ENCODE peak calls at places on chromosomes 1 and 21, in six cellular contexts. G is IMR-90, T is neuronal stem cell, L is H9, X is H1, K is trophoblast cell. S is an unnamed sample.

GRCh38 chr1:42456754-42457089 is 379 bp downstream of the PPCS start:
- DNase-seq in G (peak; percentile 50), L (peak; percentile 70), T (no peak), X (no peak), K (peak; percentile 79), S (peak; percentile 75)

GRCh38 chr1:21586222-21586621 is 77.0 kb downstream of the ALPL start:
- DNase-seq in L (no peak), K (no peak), X (no peak), G (no peak), T (no peak), S (no peak)

GRCh38 chr1:52296345-52296744 is 69.7 kb downstream of the CC2D1B start:
- DNase-seq in G (peak; percentile 68), K (peak; percentile 65), T (peak; percentile 39), L (no peak), X (no peak), S (peak; percentile 68)

GRCh38 chr1:107277022-107277421 is 136.2 kb downstream of the NTNG1 start:
- DNase-seq in G (peak; percentile 36), X (peak; percentile 54), K (peak; percentile 72), L (peak; percentile 64), T (peak; percentile 37), S (peak; percentile 45)

GRCh38 chr1:54699936-54700525 is 15.6 kb upstream of the TTC4 start:
- DNase-seq in G (no peak), X (no peak), T (no peak), L (no peak), K (no peak), S (no peak)

GRCh38 chr1:180941518-180942275 is 29.0 kb downstream of the KIAA1614 start:
- DNase-seq in T (no peak), K (no peak), X (no peak), G (no peak), L (no peak), S (no peak)

GRCh38 chr1:55987491-55988255 is 591.7 kb downstream of the PLPP3 start:
- DNase-seq in G (no peak), L (no peak), K (no peak), X (no peak), T (no peak), S (no peak)

GRCh38 chr1:196178083-196178635 is 430.1 kb downstream of the KCNT2 start:
- DNase-seq in T (no peak), G (peak; percentile 79), X (no peak), K (peak; percentile 61), L (no peak), S (peak; percentile 98)

GRCh38 chr1:43545686-43546387 is 15.2 kb downstream of the PTPRF start:
- DNase-seq in K (peak; percentile 84), X (peak; percentile 97), L (peak; percentile 97), T (peak; percentile 89), G (no peak), S (peak; percentile 62)

GRCh38 chr1:209534496-209535250 is 48.8 kb upstream of the CAMK1G start:
- DNase-seq in K (no peak), L (peak; percentile 44), G (no peak), T (no peak), X (no peak), S (no peak)

GRCh38 chr21:41189147-41189538 is 21.2 kb downstream of the BACE2 start:
- DNase-seq in K (no peak), G (no peak), X (no peak), L (no peak), T (no peak), S (no peak)

GRCh38 chr21:42929969-42930368 is 4.5 kb upstream of the ERVH48-1 start:
- DNase-seq in K (no peak), T (no peak), G (no peak), X (no peak), L (no peak), S (no peak)

GRCh38 chr1:59903136-59903754 is 23.3 kb downstream of the CYP2J2 start:
- DNase-seq in L (peak; percentile 42), K (peak; percentile 47), G (no peak), X (peak; percentile 52), T (peak; percentile 12), S (peak; percentile 22)

GRCh38 chr21:38351961-38352521 is 95.2 kb downstream of the KCNJ15 start:
- DNase-seq in T (no peak), K (peak; percentile 25), X (no peak), L (no peak), G (peak; percentile 90), S (peak; percentile 79)

GRCh38 chr1:232142403-232143314 is 487.3 kb downstream of the SIPA1L2 start:
- DNase-seq in G (peak; percentile 82), T (no peak), X (no peak), L (no peak), K (peak; percentile 6), S (peak; percentile 32)

DNA sequence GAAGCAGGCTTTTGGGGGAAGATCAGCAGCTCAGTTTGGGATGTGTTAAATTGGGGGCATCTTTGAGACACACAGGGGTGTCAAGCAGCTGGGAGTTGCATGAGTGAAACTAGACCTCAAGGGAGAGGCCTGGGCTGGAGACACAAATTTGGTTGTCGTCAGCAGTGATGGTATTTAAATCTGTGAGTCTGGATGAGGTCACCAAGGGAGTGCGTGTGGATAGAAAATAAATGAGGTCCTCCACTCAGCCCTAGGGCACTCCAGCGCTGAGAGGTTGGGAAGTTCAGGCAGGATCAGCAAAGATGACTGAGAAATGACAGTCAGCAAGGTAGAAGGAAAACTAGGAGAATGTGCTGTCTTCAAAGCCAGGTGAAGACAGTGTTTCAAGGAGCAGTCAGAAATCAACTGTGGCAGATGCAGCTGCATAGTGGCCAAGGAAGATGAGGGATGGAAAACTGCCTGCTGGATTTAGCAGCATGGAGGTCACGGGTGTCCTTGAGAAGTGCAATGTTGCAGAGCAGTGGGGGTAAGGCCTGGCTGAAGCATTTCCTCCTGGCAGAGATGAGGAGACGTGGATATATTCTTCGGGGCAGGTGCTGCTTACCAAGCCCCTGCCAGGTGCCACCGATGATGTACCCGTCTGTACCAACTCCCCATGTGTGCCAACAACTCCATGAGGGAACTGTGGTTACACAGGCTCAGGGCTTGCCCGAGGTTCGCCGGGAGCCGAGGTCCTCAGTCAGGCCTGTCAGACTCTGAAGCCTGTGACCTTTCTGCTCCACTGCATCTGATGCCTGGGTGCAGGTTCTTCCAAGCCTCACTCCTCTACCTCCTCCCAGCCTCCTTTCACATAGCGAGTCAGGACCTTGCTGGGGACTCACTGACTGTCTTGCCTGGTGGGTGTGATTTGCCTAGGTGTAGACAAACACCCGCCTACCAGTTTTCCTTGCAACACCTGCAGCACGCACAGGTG is 11.3 kb downstream of the MAP7D1 start:
- DNase-seq in K (no peak), X (no peak), T (no peak), L (no peak), G (peak; percentile 79), S (peak; percentile 72)
- H4K91ac ChIP-seq in K (no peak overlapping the region), X (no peak overlapping the region), T (no peak overlapping the region), L (no peak overlapping the region), G (no peak overlapping the region), S (no peak overlapping the region)

GRCh38 chr1:1347026-1347595 is 2.1 kb downstream of the DVL1 start:
- DNase-seq in X (no peak), L (no peak), K (no peak), G (no peak), T (no peak), S (no peak)
- H3K4me1 ChIP-seq in X (peaks cover 24% of the 10 kb centered on the region), L (no peaks in the 10 kb centered on the region), K (peaks cover 17% of the 10 kb centered on the region), G (peaks cover 37% of the 10 kb centered on the region), T (peaks cover 19% of the 10 kb centered on the region), S (peaks cover 70% of the 10 kb centered on the region)

GRCh38 chr1:61100578-61100977 is 18.2 kb downstream of the NFIA start:
- DNase-seq in X (no peak), T (no peak), L (no peak), K (no peak), G (no peak), S (no peak)
- H4K91ac ChIP-seq in X (no peak overlapping the region), T (no peak overlapping the region), L (no peak overlapping the region), K (no peak overlapping the region), G (no peak overlapping the region), S (no peak overlapping the region)

GRCh38 chr1:203519053-203519770 is 25.3 kb downstream of the OPTC start:
- DNase-seq in K (peak; percentile 85), X (no peak), G (no peak), T (no peak), L (peak; percentile 94), S (no peak)
- H3K4me1 ChIP-seq in K (peaks cover 57% of the 10 kb centered on the region), X (peaks cover 60% of the 10 kb centered on the region), G (peaks cover 15% of the 10 kb centered on the region), T (peaks cover 42% of the 10 kb centered on the region), L (peaks cover 20% of the 10 kb centered on the region), S (peaks cover 21% of the 10 kb centered on the region)

DNA sequence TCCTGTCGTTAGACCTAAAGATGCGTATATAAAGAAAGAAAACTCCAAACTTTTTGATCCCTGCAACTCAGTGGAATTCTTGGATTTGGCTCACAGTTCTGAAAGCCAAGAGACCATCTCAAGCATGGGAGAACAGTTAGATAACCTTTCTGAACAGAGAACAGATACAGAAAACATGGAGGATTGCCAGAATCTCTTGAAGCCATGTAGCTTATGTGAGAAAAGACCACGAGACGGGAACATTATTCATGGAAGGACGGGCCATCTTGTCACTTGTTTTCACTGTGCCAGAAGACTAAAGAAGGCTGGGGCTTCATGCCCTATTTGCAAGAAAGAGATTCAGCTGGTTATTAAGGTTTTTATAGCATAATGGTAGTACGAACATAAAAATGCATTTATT is 33.1 kb downstream of the MDM4 start:
- DNase-seq in T (no peak), K (no peak), L (no peak), X (no peak), G (no peak), S (no peak)
- H4K91ac ChIP-seq in T (no peak overlapping the region), K (no peak overlapping the region), L (no peak overlapping the region), X (no peak overlapping the region), G (no peak overlapping the region), S (no peak overlapping the region)